ENCODE peak calls at places on chromosome 9, in six cellular contexts. R, H, T, B, M and J are unnamed samples.

GRCh38 chr9:129576546-129577543 is 44.1 kb downstream of the C9orf50 start:
- DNase-seq in B (no peak), H (no peak), R (no peak), M (no peak), T (no peak), J (no peak)

GRCh38 chr9:128808543-128808942 is 9.8 kb upstream of the ENDOG start:
- DNase-seq in T (no peak), M (no peak), H (no peak), B (no peak), R (no peak), J (no peak)

GRCh38 chr9:137025120-137025966 is 2.7 kb downstream of the ABCA2 start:
- DNase-seq in T (peak; percentile 69), M (no peak), B (no peak), R (peak; percentile 52), H (peak; percentile 90), J (peak; percentile 59)

GRCh38 chr9:130254753-130255637 is 10.6 kb upstream of the HMCN2 start:
- DNase-seq in R (no peak), B (no peak), H (no peak), T (no peak), M (no peak), J (no peak)

GRCh38 chr9:88993327-88993726 is 2.1 kb downstream of the S1PR3 start:
- DNase-seq in T (no peak), H (no peak), B (no peak), M (no peak), R (peak; percentile 18), J (no peak)

GRCh38 chr9:27548055-27548741 is 18.6 kb upstream of the MOB3B start:
- DNase-seq in M (peak; percentile 63), H (no peak), B (no peak), R (no peak), T (no peak), J (no peak)

GRCh38 chr9:34496149-34496712 is 26.6 kb downstream of the ENHO start:
- DNase-seq in B (no peak), H (no peak), T (no peak), M (no peak), R (no peak), J (no peak)

GRCh38 chr9:120909904-120910303 is 16.7 kb downstream of the TRAF1 start:
- DNase-seq in B (no peak), T (peak; percentile 80), M (no peak), H (no peak), R (no peak), J (no peak)

GRCh38 chr9:111599092-111599947 is at the start of gene PTGR1:
- DNase-seq in M (peak; percentile 85), B (peak; percentile 8), R (peak; percentile 35), H (peak; percentile 63), T (no peak), J (peak; percentile 85)

GRCh38 chr9:111691686-111692329 is 30.4 kb downstream of the GNG10 start:
- DNase-seq in R (peak; percentile 52), M (peak; percentile 11), T (no peak), B (peak; percentile 12), H (no peak), J (no peak)

GRCh38 chr9:124347206-124347967 is 67.9 kb downstream of the PSMB7 start:
- DNase-seq in H (no peak), R (no peak), B (no peak), T (no peak), M (no peak), J (no peak)

GRCh38 chr9:93246526-93246925 is 62.6 kb downstream of the WNK2 start:
- DNase-seq in T (no peak), B (no peak), M (no peak), H (no peak), R (no peak), J (no peak)

GRCh38 chr9:126108240-126108639 is 218.4 kb upstream of the MVB12B start:
- DNase-seq in T (peak; percentile 17), H (no peak), M (peak; percentile 72), B (no peak), R (no peak), J (no peak)

GRCh38 chr9:2740616-2741015 is 23.3 kb downstream of the KCNV2 start:
- DNase-seq in H (no peak), B (no peak), T (no peak), M (no peak), R (no peak), J (no peak)

GRCh38 chr9:37911271-37911681 is 7.3 kb upstream of the SLC25A51 start:
- DNase-seq in R (no peak), B (no peak), M (peak; percentile 35), T (peak; percentile 21), H (no peak), J (no peak)

GRCh38 chr9:88658311-88658822 is 123.4 kb downstream of the NXNL2 start:
- DNase-seq in T (no peak), M (no peak), B (no peak), R (no peak), H (no peak), J (peak; percentile 29)

DNA sequence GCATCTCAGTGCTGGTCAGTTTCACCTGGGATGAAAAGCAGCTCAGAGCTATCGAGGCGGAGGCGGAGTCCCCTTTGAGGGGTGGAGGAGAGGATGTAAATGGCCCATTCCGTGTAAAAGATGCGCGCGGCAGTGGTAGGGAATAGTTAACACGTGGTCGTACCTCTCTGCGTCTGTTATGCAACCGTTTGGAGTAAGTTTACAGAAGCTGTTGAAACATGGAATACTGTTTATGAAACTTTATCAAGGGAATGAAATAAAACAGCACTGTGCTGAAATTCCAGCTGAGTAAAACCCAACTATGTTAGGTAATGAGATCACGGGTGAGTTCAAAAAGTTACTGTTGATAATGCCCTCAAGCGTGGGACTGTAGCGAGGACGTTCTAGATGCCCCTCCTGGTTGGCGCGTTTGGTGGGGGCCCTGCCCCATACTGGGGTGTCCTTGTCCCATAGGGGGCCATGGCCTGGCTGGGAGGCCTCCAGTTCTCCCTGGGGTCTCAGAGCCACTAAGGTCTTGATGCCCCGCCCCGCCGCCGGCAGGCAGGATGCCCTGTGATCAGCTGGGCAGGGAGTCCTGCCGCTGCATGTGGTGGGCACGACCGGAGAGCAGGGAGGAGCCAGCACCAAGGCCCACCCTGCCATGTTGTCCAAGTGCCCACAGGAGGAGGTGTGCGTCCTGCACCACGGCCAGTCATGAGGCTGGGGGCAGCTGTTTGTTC is 90.9 kb downstream of the COL5A1 start:
- DNase-seq in R (no peak), T (no peak), M (no peak), H (no peak), B (no peak), J (no peak)
- H3K27ac ChIP-seq in R (no peak overlapping the region), T (no peak overlapping the region), M (no peak overlapping the region), H (no peak overlapping the region), B (no peak overlapping the region), J (peak overlapping the region; percentile 1)

DNA sequence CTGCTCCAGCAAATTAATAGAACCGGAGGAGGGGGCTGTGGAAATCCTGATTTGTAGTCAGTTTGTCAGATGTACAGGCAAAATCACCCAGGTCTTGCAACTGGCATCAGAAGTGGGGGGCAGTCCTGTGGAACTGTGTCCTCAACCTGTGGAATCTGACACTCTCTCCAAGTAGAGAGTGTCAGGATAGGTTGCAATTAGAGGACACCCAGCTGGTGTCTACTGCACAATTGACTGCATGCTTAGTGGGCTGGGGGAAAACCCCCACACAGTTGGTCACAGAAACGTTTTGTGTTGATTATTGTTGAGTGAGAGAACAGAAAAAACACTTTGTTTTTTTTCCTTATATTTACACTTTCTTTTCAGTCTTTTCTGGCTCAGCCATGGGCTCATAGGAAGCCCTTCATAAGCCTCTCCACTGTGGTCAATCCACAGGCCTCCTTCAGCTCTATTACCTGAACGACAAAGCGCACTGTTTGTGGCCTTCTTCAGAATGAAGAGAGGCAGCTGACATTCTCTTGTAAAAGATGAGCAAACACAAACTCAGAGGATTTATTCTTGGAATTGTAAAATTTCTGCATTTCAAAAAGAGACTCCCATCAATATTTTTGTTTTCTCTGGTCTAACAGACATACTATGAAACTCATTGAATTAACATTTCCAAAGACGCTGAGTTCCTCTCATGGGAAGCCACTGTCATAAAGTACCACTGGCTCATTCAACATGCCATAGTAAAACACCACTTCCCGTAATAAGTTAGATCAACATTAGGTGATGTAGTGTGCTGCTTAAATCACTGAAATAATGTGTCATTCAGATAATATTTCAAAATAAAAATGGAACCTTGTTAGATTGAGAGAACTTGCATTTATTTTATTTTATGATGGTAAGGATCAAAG is 348.9 kb upstream of the RFX3 start:
- DNase-seq in B (no peak), M (no peak), R (no peak), H (no peak), T (no peak), J (no peak)
- H3K27ac ChIP-seq in B (no peak overlapping the region), M (no peak overlapping the region), R (no peak overlapping the region), H (no peak overlapping the region), T (no peak overlapping the region), J (no peak overlapping the region)

GRCh38 chr9:10873999-10874398 is 261.2 kb upstream of the PTPRD start:
- DNase-seq in B (no peak), H (no peak), R (no peak), T (no peak), M (no peak), J (no peak)
- H3K27ac ChIP-seq in B (no peak overlapping the region), H (no peak overlapping the region), R (no peak overlapping the region), T (no peak overlapping the region), M (no peak overlapping the region), J (no peak overlapping the region)

DNA sequence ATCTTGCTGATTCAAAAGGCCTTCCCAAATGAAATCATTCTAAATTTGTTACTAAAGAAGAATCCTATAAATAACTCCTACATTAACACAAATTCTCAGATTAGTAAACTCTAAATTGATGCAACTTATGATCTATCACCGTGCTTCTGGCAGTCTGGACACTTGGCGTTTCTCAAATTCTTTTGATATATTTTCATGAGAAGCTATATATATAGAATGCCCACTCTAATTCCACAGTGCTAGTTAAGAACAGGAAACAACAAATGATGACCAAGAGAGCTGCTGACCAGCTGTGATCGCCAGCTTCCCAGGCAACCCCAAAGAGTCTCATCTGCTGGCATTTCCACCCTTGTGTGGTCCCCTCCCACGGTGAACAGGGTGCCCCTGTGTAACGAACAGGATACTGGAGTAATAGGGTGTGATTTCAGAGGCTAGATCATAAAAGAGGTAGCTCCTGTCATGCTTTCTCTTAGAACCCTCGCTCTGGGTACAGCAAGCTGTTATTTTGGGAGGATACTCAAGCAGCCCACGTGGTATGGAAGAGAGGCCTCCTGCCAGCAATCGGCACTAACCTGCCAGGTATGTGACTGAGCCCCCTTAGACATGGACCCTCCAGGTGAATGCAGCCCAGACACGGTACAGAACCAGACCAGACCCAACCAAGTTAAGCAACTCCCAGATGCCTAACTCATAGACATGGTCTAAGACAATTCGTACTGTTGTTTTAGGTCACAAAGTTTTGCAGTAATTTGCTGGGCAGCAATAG is 64.7 kb downstream of the CDC14B start:
- DNase-seq in R (no peak), M (no peak), B (no peak), T (no peak), H (no peak), J (no peak)
- H3K27ac ChIP-seq in R (no peak overlapping the region), M (peak overlapping the region; percentile 54), B (no peak overlapping the region), T (no peak overlapping the region), H (peak overlapping the region; percentile 33), J (no peak overlapping the region)

GRCh38 chr9:110293246-110293645 is 36.9 kb upstream of the TXN start:
- DNase-seq in R (no peak), T (no peak), H (no peak), M (no peak), B (no peak), J (no peak)
- H3K27ac ChIP-seq in R (no peak overlapping the region), T (no peak overlapping the region), H (no peak overlapping the region), M (no peak overlapping the region), B (no peak overlapping the region), J (no peak overlapping the region)